ENCODE peak calls at places on chromosomes 4 and X, in ten cellular contexts. A is activated CD4-positive, alpha-beta T cell treated with anti-CD3 and anti-CD28 coated beads, Interleukin-2, amount 50 U/mL, for 24 hours; W is Karpas-422; K is HuH-7; T is CD4-positive, alpha-beta T cell; X is HFF-Myc; G is lung; I is NCI-H1092; M is thyroid gland; N is T follicular helper cell. V is an unnamed sample.

GRCh38 chrX:22220941-22221340 is 51.8 kb upstream of the CBLL2 start:
- DNase-seq in W (no peak), K (no peak), I (no peak), T (no peak), A (no peak), N (no peak), X (peak; percentile 47), G (no peak), M (no peak), V (no peak)

GRCh38 chrX:125205918-125206665 is 113.6 kb upstream of the TEX13C start:
- DNase-seq in K (no peak), I (no peak), M (peak; percentile 31), N (no peak), G (no peak), A (no peak), W (no peak), X (no peak), T (no peak), V (no peak)

GRCh38 chr4:76105652-76106051 is 31.1 kb downstream of the ART3 start:
- DNase-seq in M (no peak), N (no peak), W (no peak), T (no peak), X (no peak), I (no peak), A (no peak), K (no peak), G (no peak), V (no peak)

GRCh38 chrX:16786791-16787735 is 797 bp downstream of the TXLNG start:
- DNase-seq in K (no peak), T (peak; percentile 19), A (peak; percentile 1), M (peak; percentile 9), W (peak; percentile 78), G (no peak), I (no peak), N (peak; percentile 34), X (no peak), V (no peak)

GRCh38 chr4:8547912-8548730 is 32.1 kb upstream of the GPR78 start:
- DNase-seq in M (no peak), T (no peak), W (no peak), X (no peak), K (no peak), G (no peak), A (no peak), I (no peak), N (no peak), V (no peak)

GRCh38 chrX:150663061-150663460 is 30.1 kb upstream of the MTMR1 start:
- DNase-seq in X (no peak), M (no peak), I (peak; percentile 84), A (no peak), K (no peak), G (no peak), W (peak; percentile 86), T (no peak), N (no peak), V (no peak)

GRCh38 chrX:23287191-23287764 is 47.4 kb upstream of the PTCHD1 start:
- DNase-seq in T (no peak), N (no peak), X (no peak), G (no peak), A (no peak), W (no peak), M (no peak), I (no peak), K (no peak), V (no peak)

GRCh38 chrX:72576161-72576896 is 3.7 kb upstream of the HDAC8 start:
- DNase-seq in N (no peak), X (no peak), I (no peak), M (no peak), G (no peak), W (no peak), K (no peak), T (no peak), A (no peak), V (no peak)

GRCh38 chrX:134377537-134377936 is 82.4 kb upstream of the HPRT1 start:
- DNase-seq in A (no peak), I (no peak), W (peak; percentile 79), N (no peak), M (peak; percentile 45), K (no peak), T (peak; percentile 0), G (no peak), X (no peak), V (no peak)

GRCh38 chrX:17814557-17814956 is 46.5 kb downstream of the RAI2 start:
- DNase-seq in N (no peak), W (no peak), X (no peak), I (no peak), K (no peak), A (no peak), T (no peak), G (no peak), M (no peak), V (no peak)

GRCh38 chr4:185211035-185211434 is 1.6 kb downstream of the SNX25 start:
- DNase-seq in W (peak; percentile 62), G (no peak), M (no peak), T (no peak), X (no peak), N (no peak), I (no peak), A (no peak), K (no peak), V (no peak)

GRCh38 chr4:30721353-30722091 is 1.4 kb downstream of the PCDH7 start:
- DNase-seq in N (no peak), A (no peak), I (peak; percentile 35), M (peak; percentile 63), K (no peak), X (no peak), T (no peak), W (no peak), G (no peak), V (peak; percentile 43)

GRCh38 chrX:10755477-10756334 is 135.3 kb upstream of the MID1 start:
- DNase-seq in N (no peak), X (peak; percentile 26), A (no peak), T (no peak), G (no peak), I (no peak), W (no peak), M (peak; percentile 14), K (peak; percentile 11), V (no peak)

GRCh38 chr4:3483471-3483921 is 20.4 kb downstream of the DOK7 start:
- DNase-seq in G (no peak), K (no peak), A (no peak), T (no peak), X (no peak), I (no peak), W (no peak), N (no peak), M (peak; percentile 28), V (no peak)

GRCh38 chrX:140503714-140504351 is 1.0 kb downstream of the SOX3 start:
- DNase-seq in I (no peak), X (no peak), K (no peak), W (no peak), G (no peak), N (no peak), A (no peak), T (no peak), M (peak; percentile 34), V (no peak)

GRCh38 chr4:2462218-2462991 is 6.5 kb upstream of the RNF4 start:
- DNase-seq in N (peak; percentile 56), K (peak; percentile 78), A (peak; percentile 32), W (peak; percentile 90), M (peak; percentile 65), I (peak; percentile 43), T (peak; percentile 58), G (peak; percentile 36), X (no peak), V (peak; percentile 61)

GRCh38 chr4:41287852-41288251 is 31.1 kb downstream of the UCHL1 start:
- DNase-seq in M (no peak), T (no peak), W (no peak), K (no peak), N (no peak), I (no peak), G (no peak), A (no peak), X (no peak), V (no peak)

GRCh38 chrX:23061116-23061515 is 61.4 kb downstream of the DDX53 start:
- DNase-seq in G (no peak), M (no peak), W (no peak), T (no peak), X (no peak), I (no peak), N (no peak), K (no peak), A (no peak), V (no peak)